ENCODE peak calls at places on chromosome 2, in six cellular contexts. One of them, this sample, is unnamed.

GRCh38 chr2:68172990-68173715 is 15.5 kb downstream of the PNO1 start:
- DNase-seq in D721Med: no peak
- DNase-seq in H7: no peak
- DNase-seq in MG63: no peak
- DNase-seq in stimulated activated CD4-positive, alpha-beta T cell treated with anti-CD3 and anti-CD28 coated beads, Interleukin-4, amount 100 ng/mL, for 4 hours: no peak
- DNase-seq in GM12865: no peak
- DNase-seq in this sample: no peak

GRCh38 chr2:225668606-225669266 is 269.2 kb downstream of the NYAP2 start:
- DNase-seq in D721Med: no peak
- DNase-seq in H7: peak
- DNase-seq in MG63: peak
- DNase-seq in stimulated activated CD4-positive, alpha-beta T cell treated with anti-CD3 and anti-CD28 coated beads, Interleukin-4, amount 100 ng/mL, for 4 hours: no peak
- DNase-seq in GM12865: peak
- DNase-seq in this sample: no peak

GRCh38 chr2:15931950-15932349 is 8.4 kb upstream of the MYCN start:
- DNase-seq in D721Med: no peak
- DNase-seq in H7: no peak
- DNase-seq in MG63: no peak
- DNase-seq in stimulated activated CD4-positive, alpha-beta T cell treated with anti-CD3 and anti-CD28 coated beads, Interleukin-4, amount 100 ng/mL, for 4 hours: no peak
- DNase-seq in GM12865: no peak
- DNase-seq in this sample: no peak

GRCh38 chr2:168568476-168569227 is 112.6 kb downstream of the CERS6 start:
- DNase-seq in D721Med: no peak
- DNase-seq in H7: no peak
- DNase-seq in MG63: no peak
- DNase-seq in stimulated activated CD4-positive, alpha-beta T cell treated with anti-CD3 and anti-CD28 coated beads, Interleukin-4, amount 100 ng/mL, for 4 hours: no peak
- DNase-seq in GM12865: no peak
- DNase-seq in this sample: no peak

GRCh38 chr2:85743304-85743978 is 10.3 kb upstream of the ATOH8 start:
- DNase-seq in D721Med: no peak
- DNase-seq in H7: no peak
- DNase-seq in MG63: peak
- DNase-seq in stimulated activated CD4-positive, alpha-beta T cell treated with anti-CD3 and anti-CD28 coated beads, Interleukin-4, amount 100 ng/mL, for 4 hours: no peak
- DNase-seq in GM12865: no peak
- DNase-seq in this sample: no peak

GRCh38 chr2:58427572-58428285 is 186.6 kb upstream of the FANCL start:
- DNase-seq in D721Med: no peak
- DNase-seq in H7: peak
- DNase-seq in MG63: peak
- DNase-seq in stimulated activated CD4-positive, alpha-beta T cell treated with anti-CD3 and anti-CD28 coated beads, Interleukin-4, amount 100 ng/mL, for 4 hours: no peak
- DNase-seq in GM12865: peak
- DNase-seq in this sample: no peak

GRCh38 chr2:176130153-176130916 is 830 bp downstream of the HOXD8 start:
- DNase-seq in D721Med: no peak
- DNase-seq in H7: peak
- DNase-seq in MG63: peak
- DNase-seq in stimulated activated CD4-positive, alpha-beta T cell treated with anti-CD3 and anti-CD28 coated beads, Interleukin-4, amount 100 ng/mL, for 4 hours: peak
- DNase-seq in GM12865: no peak
- DNase-seq in this sample: no peak

GRCh38 chr2:76958749-76959148 is 563.4 kb downstream of the LRRTM4 start:
- DNase-seq in D721Med: no peak
- DNase-seq in H7: peak
- DNase-seq in MG63: no peak
- DNase-seq in stimulated activated CD4-positive, alpha-beta T cell treated with anti-CD3 and anti-CD28 coated beads, Interleukin-4, amount 100 ng/mL, for 4 hours: no peak
- DNase-seq in GM12865: peak
- DNase-seq in this sample: no peak

GRCh38 chr2:45690223-45690622 is 38.7 kb downstream of the PRKCE start:
- DNase-seq in D721Med: no peak
- DNase-seq in H7: no peak
- DNase-seq in MG63: no peak
- DNase-seq in stimulated activated CD4-positive, alpha-beta T cell treated with anti-CD3 and anti-CD28 coated beads, Interleukin-4, amount 100 ng/mL, for 4 hours: no peak
- DNase-seq in GM12865: no peak
- DNase-seq in this sample: no peak